ENCODE peak calls at places on chromosome 6, in four cellular contexts. K is fibroblast of lung; M is HCT116; L is CD4-positive, CD25-positive, alpha-beta regulatory T cell. Z is an unnamed sample.

GRCh38 chr6:128667339-128667858 is 147.0 kb upstream of the PTPRK start:
- DNase-seq in K (no peak), M (no peak), L (no peak), Z (no peak)

GRCh38 chr6:169000022-169000421 is 253.6 kb downstream of the THBS2 start:
- DNase-seq in K (no peak), M (no peak), L (no peak), Z (no peak)

GRCh38 chr6:113122060-113122459 is 735.1 kb upstream of the MARCKS start:
- DNase-seq in K (peak; percentile 76), M (peak; percentile 73), L (no peak), Z (no peak)

GRCh38 chr6:150697515-150697914 is 97.8 kb downstream of the PLEKHG1 start:
- DNase-seq in K (no peak), M (no peak), L (no peak), Z (no peak)

GRCh38 chr6:163188746-163189145 is 225.8 kb upstream of the QKI start:
- DNase-seq in K (no peak), M (no peak), L (no peak), Z (no peak)

GRCh38 chr6:49409951-49410542 is 53.0 kb downstream of the MMUT start:
- DNase-seq in K (peak; percentile 77), M (peak; percentile 54), L (peak; percentile 36), Z (peak; percentile 33)

GRCh38 chr6:134315189-134315588 is 2.7 kb downstream of the SGK1 start:
- DNase-seq in K (no peak), M (no peak), L (no peak), Z (no peak)

GRCh38 chr6:25168637-25169036 is 110.5 kb upstream of the CARMIL1 start:
- DNase-seq in K (no peak), M (no peak), L (no peak), Z (no peak)

GRCh38 chr6:106551155-106551554 is 78.1 kb downstream of the RTN4IP1 start:
- DNase-seq in K (no peak), M (no peak), L (no peak), Z (no peak)

DNA sequence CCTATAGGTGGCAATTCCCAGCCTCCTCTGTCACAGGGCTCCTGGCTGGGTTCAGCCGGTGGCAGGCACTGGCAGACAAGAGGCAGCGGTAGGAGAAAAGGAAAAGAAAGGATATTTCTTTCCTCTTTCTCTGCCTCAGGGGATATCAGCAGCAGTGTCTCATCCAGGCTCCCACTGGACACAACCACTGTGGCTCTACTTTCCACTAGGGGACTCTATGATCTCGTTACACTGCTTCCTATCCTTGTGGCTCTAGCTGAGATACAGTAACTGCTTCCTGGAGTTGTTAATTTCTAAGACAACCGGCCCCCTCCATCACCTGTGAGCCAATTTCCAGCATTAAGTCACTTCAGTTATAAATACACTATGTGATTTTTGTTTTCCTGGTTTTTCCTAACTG is 102.0 kb upstream of the LRFN2 start:
- DNase-seq in K (no peak), M (no peak), L (no peak), Z (no peak)
- H3K4me3 ChIP-seq in K (no peak overlapping the region), M (no peak overlapping the region), L (no peak overlapping the region), Z (no peak overlapping the region)

DNA sequence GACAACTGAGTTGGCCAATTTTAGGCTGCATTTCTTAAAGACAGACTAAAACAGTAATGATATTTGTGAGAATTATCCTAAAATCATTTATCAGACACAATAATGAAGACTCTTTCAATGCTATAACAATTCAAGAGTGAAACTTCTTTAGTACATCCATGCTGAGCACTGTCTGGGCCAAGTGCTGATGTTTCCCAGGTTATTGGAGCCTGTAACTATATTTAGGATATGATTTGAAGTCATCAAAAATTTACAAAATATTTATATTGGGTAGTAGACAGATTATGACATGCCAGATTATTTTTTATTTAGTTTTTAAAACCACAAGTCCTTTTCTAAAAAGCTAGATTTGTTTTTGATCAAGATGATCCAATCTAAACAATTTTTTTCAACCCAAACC is 45.1 kb downstream of the FHL5 start:
- DNase-seq in K (no peak), M (no peak), L (no peak), Z (no peak)
- H3K4me3 ChIP-seq in K (no peak overlapping the region), M (no peak overlapping the region), L (no peak overlapping the region), Z (no peak overlapping the region)

GRCh38 chr6:157317129-157317814 is 6.0 kb downstream of the TMEM242 start:
- DNase-seq in K (peak; percentile 88), M (peak; percentile 51), L (no peak), Z (no peak)
- H3K4me3 ChIP-seq in K (no peak overlapping the region), M (no peak overlapping the region), L (no peak overlapping the region), Z (no peak overlapping the region)

DNA sequence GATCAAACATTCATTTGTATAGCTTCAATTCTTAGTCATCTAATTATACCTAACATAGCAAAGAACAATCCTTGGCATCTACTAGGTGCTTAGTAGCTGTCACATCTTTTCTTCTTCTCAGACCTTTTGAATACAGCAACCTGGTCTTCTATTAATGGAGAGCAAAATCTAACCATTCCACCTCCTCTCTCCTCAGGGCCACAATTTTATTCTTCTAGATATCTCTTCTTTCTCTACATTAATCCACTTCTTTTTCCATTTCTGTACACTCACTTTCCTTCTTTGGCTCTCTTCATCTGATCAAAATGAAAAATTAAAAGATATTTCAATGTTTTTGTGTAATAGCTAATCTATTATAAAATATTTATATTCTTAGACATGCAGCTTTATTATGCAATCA is 9.0 kb upstream of the HLA-DOA start:
- DNase-seq in K (no peak), M (no peak), L (no peak), Z (no peak)
- H3K4me3 ChIP-seq in K (no peak overlapping the region), M (no peak overlapping the region), L (peak overlapping the region; percentile 69), Z (no peak overlapping the region)

GRCh38 chr6:11294263-11294662 is 61.8 kb upstream of the NEDD9 start:
- DNase-seq in K (no peak), M (no peak), L (no peak), Z (no peak)

GRCh38 chr6:11295969-11296368 is 63.5 kb upstream of the NEDD9 start:
- DNase-seq in K (no peak), M (no peak), L (no peak), Z (no peak)

GRCh38 chr6:11292291-11292552 is 59.8 kb upstream of the NEDD9 start:
- DNase-seq in K (no peak), M (no peak), L (no peak), Z (no peak)

GRCh38 chr6:11290027-11290426 is 57.6 kb upstream of the NEDD9 start:
- DNase-seq in K (no peak), M (no peak), L (no peak), Z (no peak)

GRCh38 chr6:11292837-11293236 is 60.4 kb upstream of the NEDD9 start:
- DNase-seq in K (no peak), M (no peak), L (no peak), Z (no peak)
- H3K4me3 ChIP-seq in K (no peak overlapping the region), M (no peak overlapping the region), L (no peak overlapping the region), Z (no peak overlapping the region)

GRCh38 chr6:15365273-15365687 is 119.4 kb downstream of the JARID2 start:
- DNase-seq in K (peak; percentile 82), M (no peak), L (peak; percentile 43), Z (peak; percentile 6)
- H3K4me3 ChIP-seq in K (no peak overlapping the region), M (no peak overlapping the region), L (no peak overlapping the region), Z (no peak overlapping the region)

GRCh38 chr6:167047554-167047953 is 48.4 kb downstream of the CEP43 start:
- DNase-seq in K (no peak), M (no peak), L (peak; percentile 49), Z (peak; percentile 16)
- H3K4me3 ChIP-seq in K (no peak overlapping the region), M (no peak overlapping the region), L (peak overlapping the region; percentile 85), Z (no peak overlapping the region)

GRCh38 chr6:22956029-22956715 is 386.8 kb downstream of the HDGFL1 start:
- DNase-seq in K (no peak), M (no peak), L (no peak), Z (no peak)
- H3K4me3 ChIP-seq in K (no peak overlapping the region), M (no peak overlapping the region), L (no peak overlapping the region), Z (no peak overlapping the region)

Z was measured in effector memory CD4-positive, alpha-beta T cell.